ENCODE peak calls at places on chromosome 11, in nine cellular contexts. One of them, this sample, is unnamed.

GRCh38 chr11:107957109-107957588 is 28.9 kb downstream of the RAB39A start:
- DNase-seq in fibroblast of lung: no peak
- DNase-seq in Peyer's patch: no peak
- DNase-seq in hepatocyte: no peak
- DNase-seq in SW480: no peak
- DNase-seq in PC-3: no peak
- DNase-seq in HTR-8/SVneo: no peak
- DNase-seq in activated naive CD4-positive, alpha-beta T cell treated with Interleukin-2 at 50 U/mL for 16 hours: no peak
- DNase-seq in breast epithelium: no peak
- DNase-seq in this sample: no peak

GRCh38 chr11:86274999-86275398 is 27.0 kb upstream of the HIKESHI start:
- DNase-seq in hepatocyte: no peak
- DNase-seq in SW480: no peak
- DNase-seq in activated naive CD4-positive, alpha-beta T cell treated with Interleukin-2 at 50 U/mL for 16 hours: no peak
- DNase-seq in breast epithelium: no peak
- DNase-seq in HTR-8/SVneo: no peak
- DNase-seq in Peyer's patch: no peak
- DNase-seq in PC-3: no peak
- DNase-seq in fibroblast of lung: no peak
- DNase-seq in this sample: no peak

GRCh38 chr11:7749456-7749855 is 43.2 kb upstream of the OVCH2 start:
- DNase-seq in Peyer's patch: no peak
- DNase-seq in SW480: no peak
- DNase-seq in PC-3: no peak
- DNase-seq in activated naive CD4-positive, alpha-beta T cell treated with Interleukin-2 at 50 U/mL for 16 hours: no peak
- DNase-seq in fibroblast of lung: no peak
- DNase-seq in breast epithelium: no peak
- DNase-seq in hepatocyte: no peak
- DNase-seq in HTR-8/SVneo: no peak
- DNase-seq in this sample: no peak

GRCh38 chr11:3167143-3168119 is 2.3 kb upstream of the OSBPL5 start:
- DNase-seq in hepatocyte: no peak
- DNase-seq in fibroblast of lung: no peak
- DNase-seq in Peyer's patch: no peak
- DNase-seq in SW480: no peak
- DNase-seq in activated naive CD4-positive, alpha-beta T cell treated with Interleukin-2 at 50 U/mL for 16 hours: no peak
- DNase-seq in HTR-8/SVneo: no peak
- DNase-seq in PC-3: no peak
- DNase-seq in breast epithelium: no peak
- DNase-seq in this sample: no peak

GRCh38 chr11:17457361-17458104 is 19.1 kb downstream of the ABCC8 start:
- DNase-seq in Peyer's patch: no peak
- DNase-seq in breast epithelium: no peak
- DNase-seq in SW480: no peak
- DNase-seq in PC-3: no peak
- DNase-seq in fibroblast of lung: no peak
- DNase-seq in HTR-8/SVneo: no peak
- DNase-seq in activated naive CD4-positive, alpha-beta T cell treated with Interleukin-2 at 50 U/mL for 16 hours: no peak
- DNase-seq in hepatocyte: no peak
- DNase-seq in this sample: no peak

GRCh38 chr11:460331-461199 is 10.5 kb downstream of the PTDSS2 start:
- DNase-seq in SW480: peak; percentile 80
- DNase-seq in activated naive CD4-positive, alpha-beta T cell treated with Interleukin-2 at 50 U/mL for 16 hours: no peak
- DNase-seq in hepatocyte: peak; percentile 77
- DNase-seq in breast epithelium: no peak
- DNase-seq in HTR-8/SVneo: no peak
- DNase-seq in fibroblast of lung: peak; percentile 30
- DNase-seq in PC-3: no peak
- DNase-seq in Peyer's patch: peak; percentile 53
- DNase-seq in this sample: no peak

GRCh38 chr11:18527512-18527911 is 770 bp upstream of the TSG101 start:
- DNase-seq in SW480: peak; percentile 56
- DNase-seq in HTR-8/SVneo: peak; percentile 10
- DNase-seq in fibroblast of lung: peak; percentile 27
- DNase-seq in PC-3: peak; percentile 66
- DNase-seq in Peyer's patch: no peak
- DNase-seq in hepatocyte: peak; percentile 14
- DNase-seq in activated naive CD4-positive, alpha-beta T cell treated with Interleukin-2 at 50 U/mL for 16 hours: no peak
- DNase-seq in breast epithelium: no peak
- DNase-seq in this sample: no peak

GRCh38 chr11:103079833-103080232 is 12.1 kb downstream of the DCUN1D5 start:
- DNase-seq in PC-3: peak; percentile 60
- DNase-seq in HTR-8/SVneo: no peak
- DNase-seq in breast epithelium: no peak
- DNase-seq in hepatocyte: no peak
- DNase-seq in activated naive CD4-positive, alpha-beta T cell treated with Interleukin-2 at 50 U/mL for 16 hours: no peak
- DNase-seq in fibroblast of lung: no peak
- DNase-seq in Peyer's patch: no peak
- DNase-seq in SW480: no peak
- DNase-seq in this sample: no peak

GRCh38 chr11:20488352-20488751 is 100.8 kb downstream of the PRMT3 start:
- DNase-seq in fibroblast of lung: peak; percentile 36
- DNase-seq in PC-3: no peak
- DNase-seq in hepatocyte: no peak
- DNase-seq in breast epithelium: no peak
- DNase-seq in Peyer's patch: no peak
- DNase-seq in SW480: no peak
- DNase-seq in HTR-8/SVneo: no peak
- DNase-seq in activated naive CD4-positive, alpha-beta T cell treated with Interleukin-2 at 50 U/mL for 16 hours: no peak
- DNase-seq in this sample: no peak

GRCh38 chr11:107387666-107388065 is 70.0 kb downstream of the CWF19L2 start:
- DNase-seq in breast epithelium: no peak
- DNase-seq in fibroblast of lung: no peak
- DNase-seq in PC-3: no peak
- DNase-seq in activated naive CD4-positive, alpha-beta T cell treated with Interleukin-2 at 50 U/mL for 16 hours: no peak
- DNase-seq in SW480: no peak
- DNase-seq in Peyer's patch: no peak
- DNase-seq in hepatocyte: no peak
- DNase-seq in HTR-8/SVneo: no peak
- DNase-seq in this sample: no peak

GRCh38 chr11:31442086-31442485 is 67.3 kb downstream of the IMMP1L start:
- DNase-seq in hepatocyte: no peak
- DNase-seq in fibroblast of lung: no peak
- DNase-seq in Peyer's patch: no peak
- DNase-seq in HTR-8/SVneo: no peak
- DNase-seq in activated naive CD4-positive, alpha-beta T cell treated with Interleukin-2 at 50 U/mL for 16 hours: no peak
- DNase-seq in PC-3: peak; percentile 7
- DNase-seq in breast epithelium: no peak
- DNase-seq in SW480: peak; percentile 66
- DNase-seq in this sample: no peak

GRCh38 chr11:70243912-70244652 is 26.4 kb upstream of the PPFIA1 start:
- DNase-seq in HTR-8/SVneo: peak; percentile 75
- DNase-seq in breast epithelium: no peak
- DNase-seq in SW480: no peak
- DNase-seq in fibroblast of lung: peak; percentile 60
- DNase-seq in PC-3: peak; percentile 61
- DNase-seq in hepatocyte: no peak
- DNase-seq in activated naive CD4-positive, alpha-beta T cell treated with Interleukin-2 at 50 U/mL for 16 hours: no peak
- DNase-seq in Peyer's patch: no peak
- DNase-seq in this sample: no peak

GRCh38 chr11:125201525-125202121 is 37.1 kb downstream of the PKNOX2 start:
- DNase-seq in SW480: no peak
- DNase-seq in fibroblast of lung: peak; percentile 59
- DNase-seq in activated naive CD4-positive, alpha-beta T cell treated with Interleukin-2 at 50 U/mL for 16 hours: no peak
- DNase-seq in HTR-8/SVneo: no peak
- DNase-seq in breast epithelium: no peak
- DNase-seq in PC-3: peak; percentile 12
- DNase-seq in Peyer's patch: no peak
- DNase-seq in hepatocyte: peak; percentile 40
- DNase-seq in this sample: no peak

This sample was measured in suprapubic skin.